ENCODE peak calls at places on chromosomes 6 and 20, in ten cellular contexts. P, D, N, A, M, J, T, S, E and W are unnamed samples.

GRCh38 chr6:34154668-34155447 is 9.0 kb upstream of the GRM4 start:
- DNase-seq in E (peak; percentile 60), J (peak; percentile 26), A (peak; percentile 57), D (peak; percentile 96), T (peak; percentile 99), M (peak; percentile 31), N (peak; percentile 19), P (peak; percentile 85), S (peak; percentile 60), W (no peak)

GRCh38 chr6:157613011-157613522 is 210.0 kb upstream of the SNX9 start:
- DNase-seq in S (no peak), A (no peak), T (no peak), M (no peak), J (peak; percentile 97), E (no peak), N (no peak), D (peak; percentile 61), P (no peak), W (no peak)

GRCh38 chr6:73156793-73157767 is 68.2 kb downstream of the KHDC1L start:
- DNase-seq in A (no peak), N (no peak), J (no peak), M (no peak), D (no peak), T (no peak), E (no peak), S (no peak), P (no peak), W (no peak)

GRCh38 chr6:102942206-102942605 is 1548.7 kb downstream of the GRIK2 start:
- DNase-seq in S (no peak), D (no peak), A (no peak), M (no peak), J (no peak), E (no peak), P (no peak), N (no peak), T (no peak), W (no peak)

GRCh38 chr6:145015739-145016558 is 719.4 kb downstream of the EPM2A start:
- DNase-seq in T (no peak), A (no peak), E (no peak), M (no peak), D (no peak), S (no peak), N (no peak), J (peak; percentile 97), P (no peak), W (no peak)

GRCh38 chr6:150142657-150143501 is at the start of gene PPP1R14C:
- DNase-seq in S (peak; percentile 75), A (no peak), N (no peak), T (peak; percentile 75), M (peak; percentile 46), D (peak; percentile 90), E (no peak), P (no peak), J (no peak), W (no peak)

GRCh38 chr6:53111865-53112264 is 36.8 kb downstream of the GCM1 start:
- DNase-seq in A (no peak), D (no peak), M (no peak), N (no peak), T (no peak), P (no peak), S (no peak), E (no peak), J (no peak), W (no peak)

GRCh38 chr6:125846292-125847024 is 55.7 kb downstream of the NCOA7 start:
- DNase-seq in E (no peak), T (no peak), A (no peak), M (no peak), S (no peak), D (no peak), N (no peak), J (no peak), P (no peak), W (no peak)

GRCh38 chr6:53960311-53960710 is 150.9 kb upstream of the MLIP start:
- DNase-seq in D (no peak), P (no peak), E (no peak), N (no peak), T (no peak), M (no peak), A (no peak), S (no peak), J (peak; percentile 82), W (no peak)

GRCh38 chr20:57548177-57549058 is 12.5 kb upstream of the PCK1 start:
- DNase-seq in D (no peak), E (no peak), J (no peak), N (no peak), A (no peak), P (no peak), M (no peak), S (no peak), T (no peak), W (no peak)

DNA sequence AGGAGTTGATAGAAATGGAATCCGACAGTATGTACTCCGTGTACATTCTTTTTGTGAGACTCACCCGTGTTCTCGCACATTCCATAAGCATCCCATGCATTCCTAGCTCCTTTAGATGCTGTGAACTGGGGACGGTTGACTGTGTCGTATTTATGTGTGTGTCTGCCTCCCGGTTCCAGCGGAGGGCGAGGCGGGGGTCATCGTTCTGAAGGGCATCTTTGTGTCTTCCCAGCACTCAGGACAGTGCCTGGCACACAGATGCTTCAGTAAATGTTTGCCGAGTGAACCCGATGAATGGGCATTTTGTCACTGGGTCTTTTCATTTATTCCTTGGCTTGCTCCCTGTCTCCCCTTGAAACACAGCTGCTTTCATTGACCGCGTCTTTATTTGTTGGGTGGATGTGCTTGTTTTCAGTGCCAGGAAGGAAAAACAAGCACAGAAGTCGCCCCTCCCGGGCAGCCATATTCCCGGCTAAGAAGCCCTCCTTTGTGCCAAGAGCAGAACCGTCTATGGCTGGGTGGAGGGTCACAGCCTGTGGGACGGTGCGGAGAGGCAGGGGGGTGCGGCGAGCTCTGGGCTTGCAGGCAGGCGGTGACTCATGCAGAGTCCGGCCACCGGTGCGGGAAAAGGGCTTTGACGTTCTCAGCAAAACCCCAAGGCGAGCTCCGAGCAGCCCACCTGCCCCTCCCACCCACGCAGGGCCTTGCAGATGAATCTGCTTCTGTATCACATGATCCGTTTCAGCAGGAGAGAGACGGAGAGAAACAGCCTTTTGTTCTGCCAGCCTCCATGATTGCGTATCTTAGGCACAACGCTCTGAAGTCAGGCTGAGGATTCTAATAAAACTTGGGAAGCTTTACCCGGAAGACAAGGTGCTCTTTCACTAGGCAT is 11.2 kb upstream of the PSMG4 start:
- DNase-seq in D (peak; percentile 80), M (peak; percentile 39), E (peak; percentile 65), S (peak; percentile 84), T (peak; percentile 67), J (peak; percentile 97), P (no peak), N (no peak), A (peak; percentile 46), W (peak; percentile 62)
- H3K4me3 ChIP-seq in D (no peak overlapping the region), M (peak overlapping the region; percentile 19), E (peak overlapping the region; percentile 28), S (peak overlapping the region; percentile 39), T (no peak overlapping the region), J (peak overlapping the region; percentile 20), P (peak overlapping the region; percentile 22), N (peak overlapping the region; percentile 45), A (peak overlapping the region; percentile 39), W (peak overlapping the region; percentile 43)

GRCh38 chr6:57324538-57324937 is 7.1 kb downstream of the PRIM2 start:
- DNase-seq in M (no peak), S (no peak), D (no peak), J (peak; percentile 32), A (no peak), N (no peak), P (no peak), E (no peak), T (no peak), W (no peak)

GRCh38 chr6:57327311-57327710 is 9.9 kb downstream of the PRIM2 start:
- DNase-seq in M (no peak), T (no peak), A (no peak), E (no peak), D (no peak), P (no peak), N (no peak), S (no peak), J (no peak), W (no peak)

GRCh38 chr6:57328074-57328473 is 10.6 kb downstream of the PRIM2 start:
- DNase-seq in D (no peak), M (no peak), S (no peak), T (no peak), N (no peak), A (no peak), J (no peak), E (no peak), P (no peak), W (no peak)

GRCh38 chr6:57329933-57330332 is 12.5 kb downstream of the PRIM2 start:
- DNase-seq in D (no peak), P (no peak), J (no peak), E (no peak), M (no peak), A (no peak), S (no peak), T (no peak), N (no peak), W (no peak)
- H3K9me3 ChIP-seq in D (peaks cover 5% of the 10 kb centered on the region), P (peaks cover 49% of the 10 kb centered on the region), J (peaks cover 13% of the 10 kb centered on the region), E (no peaks in the 10 kb centered on the region), M (peaks cover 3% of the 10 kb centered on the region), A (peaks cover 18% of the 10 kb centered on the region), S (peaks cover 5% of the 10 kb centered on the region), T (peaks cover 16% of the 10 kb centered on the region), N (no peaks in the 10 kb centered on the region), W (peaks cover 5% of the 10 kb centered on the region)

GRCh38 chr6:19836799-19837510 is at the start of gene ID4:
- DNase-seq in E (peak; percentile 93), A (peak; percentile 89), N (peak; percentile 80), D (no peak), P (no peak), J (peak; percentile 96), S (peak; percentile 98), T (peak; percentile 92), M (peak; percentile 94), W (peak; percentile 91)
- TF ChIP-seq POLR2A in E (peak; percentile 95), A (peak; percentile 78), N (peak; percentile 98), D (no peak), P (peak; percentile 63), J (peak; percentile 99), S (peak; percentile 95), T (peak; percentile 97), M (peak; percentile 81), W (peak; percentile 98)

GRCh38 chr20:63273180-63273579 is 567 bp downstream of the ARFGAP1 start:
- DNase-seq in S (no peak), P (no peak), D (no peak), M (no peak), T (no peak), E (no peak), A (no peak), N (no peak), J (no peak), W (no peak)

GRCh38 chr20:63275825-63276224 is 3.2 kb downstream of the ARFGAP1 start:
- DNase-seq in A (no peak), S (no peak), E (no peak), N (no peak), J (no peak), D (no peak), T (no peak), M (no peak), P (no peak), W (no peak)

GRCh38 chr20:63272105-63273078 is at the start of gene ARFGAP1:
- DNase-seq in P (peak; percentile 98), J (peak; percentile 87), S (peak; percentile 93), M (peak; percentile 91), A (peak; percentile 92), E (peak; percentile 90), D (peak; percentile 94), N (peak; percentile 79), T (peak; percentile 93), W (peak; percentile 83)

GRCh38 chr20:63273635-63274380 is 1.2 kb downstream of the ARFGAP1 start:
- DNase-seq in T (no peak), A (no peak), E (no peak), S (no peak), D (peak; percentile 56), J (peak; percentile 88), N (no peak), M (no peak), P (no peak), W (no peak)

GRCh38 chr20:63274381-63275228 is 2.0 kb downstream of the ARFGAP1 start:
- DNase-seq in E (no peak), J (no peak), P (no peak), M (no peak), D (no peak), S (no peak), T (no peak), A (no peak), N (no peak), W (no peak)
- H3K4me3 ChIP-seq in E (no peak overlapping the region), J (no peak overlapping the region), P (no peak overlapping the region), M (no peak overlapping the region), D (peak overlapping the region; percentile 88), S (peak overlapping the region; percentile 90), T (no peak overlapping the region), A (no peak overlapping the region), N (peak overlapping the region; percentile 96), W (no peak overlapping the region)